ENCODE peak calls at places on chromosomes 12 and 14, in four cellular contexts. P, M, T and Z are unnamed samples.

GRCh38 chr12:130487636-130488035 is 149.9 kb downstream of the PIWIL1 start:
- DNase-seq in P (no peak), M (no peak), T (no peak), Z (no peak)

GRCh38 chr12:79681008-79681590 is 9.7 kb downstream of the PAWR start:
- DNase-seq in P (peak; percentile 35), M (no peak), T (no peak), Z (no peak)

GRCh38 chr12:54411398-54412241 is 7.4 kb downstream of the ITGA5 start:
- DNase-seq in P (no peak), M (peak; percentile 84), T (peak; percentile 32), Z (no peak)

GRCh38 chr12:112007945-112008344 is 5.0 kb downstream of the TMEM116 start:
- DNase-seq in P (no peak), M (peak; percentile 48), T (no peak), Z (no peak)

GRCh38 chr12:64611430-64612286 is 1.4 kb downstream of the RASSF3 start:
- DNase-seq in P (peak; percentile 42), M (peak; percentile 59), T (no peak), Z (no peak)

GRCh38 chr12:127655691-127656090 is 611.3 kb upstream of the TMEM132C start:
- DNase-seq in P (no peak), M (no peak), T (no peak), Z (no peak)

GRCh38 chr12:26121841-26122680 is 2.8 kb downstream of the BHLHE41 start:
- DNase-seq in P (no peak), M (peak; percentile 67), T (no peak), Z (no peak)

GRCh38 chr12:5944053-5944452 is 1.0 kb downstream of the ANO2 start:
- DNase-seq in P (no peak), M (no peak), T (no peak), Z (no peak)

GRCh38 chr14:61476737-61477410 is 155.5 kb downstream of the PRKCH start:
- DNase-seq in P (no peak), M (no peak), T (peak; percentile 55), Z (no peak)

GRCh38 chr12:17035372-17035771 is 429.4 kb upstream of the LMO3 start:
- DNase-seq in P (no peak), M (no peak), T (no peak), Z (no peak)

GRCh38 chr12:40054554-40055226 is 51.2 kb downstream of the SLC2A13 start:
- DNase-seq in P (no peak), M (no peak), T (no peak), Z (no peak)

GRCh38 chr12:123264642-123265041 is 7.0 kb downstream of the CDK2AP1 start:
- DNase-seq in P (no peak), M (no peak), T (no peak), Z (no peak)

GRCh38 chr12:117144599-117144998 is 45.4 kb upstream of the TESC start:
- DNase-seq in P (no peak), M (no peak), T (no peak), Z (no peak)

GRCh38 chr14:70901218-70901772 is 6.0 kb upstream of the PCNX1 start:
- DNase-seq in P (no peak), M (no peak), T (no peak), Z (no peak)

GRCh38 chr12:9049520-9050133 is 60.3 kb downstream of the KLRG1 start:
- DNase-seq in P (peak; percentile 23), M (no peak), T (peak; percentile 36), Z (no peak)

GRCh38 chr14:95039259-95039992 is 117.9 kb downstream of the DICER1 start:
- DNase-seq in P (no peak), M (no peak), T (no peak), Z (no peak)

GRCh38 chr14:84708865-84709264 is 821.1 kb upstream of the FLRT2 start:
- DNase-seq in P (no peak), M (no peak), T (no peak), Z (no peak)

GRCh38 chr12:47364251-47364650 is 284.5 kb upstream of the AMIGO2 start:
- DNase-seq in P (no peak), M (no peak), T (no peak), Z (no peak)

GRCh38 chr12:117207675-117208074 is 17.4 kb upstream of the FBXO21 start:
- DNase-seq in P (no peak), M (no peak), T (no peak), Z (no peak)

GRCh38 chr14:76022991-76023390 is 37.4 kb downstream of the IFT43 start:
- DNase-seq in P (no peak), M (no peak), T (no peak), Z (no peak)

GRCh38 chr12:69927145-69927544 is 102.1 kb downstream of the MYRFL start:
- DNase-seq in P (no peak), M (no peak), T (no peak), Z (no peak)

GRCh38 chr12:96237465-96238077 is 43.4 kb downstream of the ELK3 start:
- DNase-seq in P (no peak), M (no peak), T (peak; percentile 65), Z (no peak)

GRCh38 chr12:53061404-53062010 is 11.6 kb downstream of the TNS2 start:
- DNase-seq in P (peak; percentile 91), M (peak; percentile 85), T (no peak), Z (peak; percentile 91)

GRCh38 chr14:63717704-63718103 is 10.2 kb downstream of the SGPP1 start:
- DNase-seq in P (peak; percentile 10), M (no peak), T (no peak), Z (no peak)

GRCh38 chr12:75553398-75553797 is 42.0 kb upstream of the KRR1 start:
- DNase-seq in P (no peak), M (no peak), T (no peak), Z (no peak)

GRCh38 chr12:12176402-12176801 is 90.4 kb downstream of the LRP6 start:
- DNase-seq in P (no peak), M (no peak), T (no peak), Z (no peak)

GRCh38 chr12:45050331-45050750 is 558 bp downstream of the DBX2 start:
- DNase-seq in P (no peak), M (peak; percentile 40), T (no peak), Z (no peak)

GRCh38 chr14:96052541-96053105 is 13.5 kb downstream of the C14orf132 start:
- DNase-seq in P (no peak), M (no peak), T (no peak), Z (no peak)

GRCh38 chr12:80293347-80293746 is 150.7 kb upstream of the PTPRQ start:
- DNase-seq in P (no peak), M (no peak), T (no peak), Z (no peak)